ENCODE peak calls at places on chromosome 12, in four cellular contexts. Q is HepG2, H is astrocyte, W is fibroblast of lung. L is an unnamed sample.

GRCh38 chr12:46669720-46670119 is 156.1 kb downstream of the SLC38A4 start:
- DNase-seq in H (no peak), W (no peak), Q (no peak), L (no peak)

GRCh38 chr12:123532021-123532420 is 1.5 kb downstream of the RILPL1 start:
- DNase-seq in W (no peak), Q (no peak), H (peak; percentile 12), L (no peak)

GRCh38 chr12:42730286-42730685 is 140.7 kb upstream of the PRICKLE1 start:
- DNase-seq in Q (no peak), H (peak; percentile 50), W (no peak), L (no peak)

GRCh38 chr12:3097186-3097804 is 20.1 kb downstream of the TSPAN9 start:
- DNase-seq in Q (peak; percentile 69), W (peak; percentile 91), H (peak; percentile 47), L (no peak)

GRCh38 chr12:45587877-45588530 is 141.5 kb upstream of the ARID2 start:
- DNase-seq in W (no peak), H (no peak), Q (no peak), L (no peak)

GRCh38 chr12:79183946-79184345 is 319.4 kb downstream of the SYT1 start:
- DNase-seq in W (peak; percentile 53), Q (no peak), H (no peak), L (peak; percentile 80)

GRCh38 chr12:2300886-2301285 is 248.1 kb downstream of the CACNA1C start:
- DNase-seq in W (no peak), H (no peak), Q (no peak), L (no peak)

GRCh38 chr12:121579981-121580868 is 598 bp downstream of the KDM2B start:
- DNase-seq in Q (peak; percentile 34), H (no peak), W (peak; percentile 70), L (peak; percentile 85)

GRCh38 chr12:26121841-26122680 is 2.8 kb downstream of the BHLHE41 start:
- DNase-seq in H (no peak), Q (no peak), W (no peak), L (peak; percentile 29)

GRCh38 chr12:126537961-126538530 is 1472.8 kb downstream of the AACS start:
- DNase-seq in W (no peak), H (no peak), Q (no peak), L (no peak)

GRCh38 chr12:53300187-53300586 is 692 bp downstream of the MYG1 start:
- DNase-seq in Q (no peak), W (peak; percentile 32), H (peak; percentile 52), L (no peak)

GRCh38 chr12:88393017-88393767 is 187.1 kb downstream of the KITLG start:
- DNase-seq in H (peak; percentile 10), Q (peak; percentile 41), W (no peak), L (peak; percentile 58)

GRCh38 chr12:8953773-8954402 is 4.4 kb upstream of the M6PR start:
- DNase-seq in Q (no peak), W (no peak), H (no peak), L (no peak)

GRCh38 chr12:26471560-26471959 is 276.2 kb downstream of the SSPN start:
- DNase-seq in Q (no peak), W (peak; percentile 11), H (peak; percentile 63), L (no peak)

GRCh38 chr12:104505095-104505819 is 48.5 kb downstream of the CHST11 start:
- DNase-seq in Q (no peak), W (no peak), H (no peak), L (no peak)

GRCh38 chr12:25293596-25293995 is 42.9 kb upstream of the KRAS start:
- DNase-seq in Q (no peak), W (no peak), H (peak; percentile 12), L (no peak)

GRCh38 chr12:119432935-119433334 is 98.4 kb downstream of the CCDC60 start:
- DNase-seq in W (no peak), H (no peak), Q (peak; percentile 10), L (no peak)

GRCh38 chr12:16300222-16300621 is 22.7 kb upstream of the SLC15A5 start:
- DNase-seq in Q (no peak), W (no peak), H (peak; percentile 38), L (peak; percentile 3)

GRCh38 chr12:53343978-53344377 is 7.8 kb upstream of the SP7 start:
- DNase-seq in Q (no peak), H (no peak), W (no peak), L (no peak)

GRCh38 chr12:11542599-11542998 is 106.9 kb upstream of the ETV6 start:
- DNase-seq in H (no peak), W (no peak), Q (no peak), L (no peak)

GRCh38 chr12:105783983-105784947 is 354.5 kb downstream of the NUAK1 start:
- DNase-seq in Q (no peak), H (no peak), W (no peak), L (no peak)

GRCh38 chr12:30500532-30500931 is 195.1 kb downstream of the IPO8 start:
- DNase-seq in H (no peak), W (no peak), Q (no peak), L (no peak)

GRCh38 chr12:57479376-57480115 is at the start of gene ARHGAP9:
- DNase-seq in W (no peak), H (no peak), Q (no peak), L (no peak)

GRCh38 chr12:118102070-118102469 is 1.7 kb downstream of the VSIG10 start:
- DNase-seq in W (no peak), Q (peak; percentile 39), H (no peak), L (no peak)

GRCh38 chr12:82555699-82556098 is 131.0 kb upstream of the TMTC2 start:
- DNase-seq in Q (no peak), W (no peak), H (no peak), L (no peak)

GRCh38 chr12:32551058-32551457 is 128.0 kb upstream of the DNM1L start:
- DNase-seq in Q (no peak), W (no peak), H (no peak), L (no peak)

GRCh38 chr12:32546272-32546671 is 132.8 kb upstream of the DNM1L start:
- DNase-seq in H (no peak), W (no peak), Q (peak; percentile 45), L (no peak)

GRCh38 chr12:32549675-32550079 is 129.4 kb upstream of the DNM1L start:
- DNase-seq in Q (no peak), H (peak; percentile 73), W (peak; percentile 67), L (peak; percentile 47)

GRCh38 chr12:32545413-32545970 is 133.6 kb upstream of the DNM1L start:
- DNase-seq in H (no peak), Q (no peak), W (peak; percentile 17), L (peak; percentile 78)

DNA sequence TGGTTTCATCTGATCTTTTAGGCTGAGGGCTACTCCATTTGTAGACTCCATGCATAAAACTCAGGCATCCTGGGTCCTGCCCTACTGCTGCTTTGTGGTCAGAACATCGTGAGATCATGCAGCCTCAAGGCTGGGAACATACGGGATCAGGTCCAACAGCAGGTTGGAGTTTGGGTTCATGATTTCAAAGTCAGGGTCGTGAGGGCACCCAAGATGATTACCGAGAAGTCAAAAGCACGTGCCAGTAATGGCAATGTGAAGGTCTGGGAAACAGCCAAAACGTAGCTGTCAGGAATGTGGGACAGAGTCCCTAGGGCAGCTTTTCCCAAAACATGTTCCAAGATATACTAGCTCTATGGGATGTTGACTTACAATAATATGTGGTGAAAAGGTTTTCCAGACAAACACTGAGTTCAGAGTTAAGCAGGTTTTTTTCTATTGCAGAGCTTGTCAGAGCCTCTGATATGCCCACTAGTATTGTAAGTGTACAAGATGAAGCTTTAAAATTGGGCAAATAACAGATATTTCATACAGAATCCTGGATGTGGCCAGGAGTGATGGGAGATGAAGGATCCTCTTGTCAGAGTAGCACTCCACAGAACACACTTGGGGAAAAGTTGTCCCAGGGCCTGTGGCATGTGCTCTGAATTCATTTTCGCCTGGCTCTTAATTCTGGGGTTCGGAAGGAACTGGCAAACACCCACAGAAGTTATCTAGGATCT is 130.2 kb upstream of the DNM1L start:
- DNase-seq in W (peak; percentile 97), H (peak; percentile 93), Q (no peak), L (no peak)
- TF ChIP-seq EZH2 in W (no peak), H (no peak), Q (no peak), L (no peak)

DNA sequence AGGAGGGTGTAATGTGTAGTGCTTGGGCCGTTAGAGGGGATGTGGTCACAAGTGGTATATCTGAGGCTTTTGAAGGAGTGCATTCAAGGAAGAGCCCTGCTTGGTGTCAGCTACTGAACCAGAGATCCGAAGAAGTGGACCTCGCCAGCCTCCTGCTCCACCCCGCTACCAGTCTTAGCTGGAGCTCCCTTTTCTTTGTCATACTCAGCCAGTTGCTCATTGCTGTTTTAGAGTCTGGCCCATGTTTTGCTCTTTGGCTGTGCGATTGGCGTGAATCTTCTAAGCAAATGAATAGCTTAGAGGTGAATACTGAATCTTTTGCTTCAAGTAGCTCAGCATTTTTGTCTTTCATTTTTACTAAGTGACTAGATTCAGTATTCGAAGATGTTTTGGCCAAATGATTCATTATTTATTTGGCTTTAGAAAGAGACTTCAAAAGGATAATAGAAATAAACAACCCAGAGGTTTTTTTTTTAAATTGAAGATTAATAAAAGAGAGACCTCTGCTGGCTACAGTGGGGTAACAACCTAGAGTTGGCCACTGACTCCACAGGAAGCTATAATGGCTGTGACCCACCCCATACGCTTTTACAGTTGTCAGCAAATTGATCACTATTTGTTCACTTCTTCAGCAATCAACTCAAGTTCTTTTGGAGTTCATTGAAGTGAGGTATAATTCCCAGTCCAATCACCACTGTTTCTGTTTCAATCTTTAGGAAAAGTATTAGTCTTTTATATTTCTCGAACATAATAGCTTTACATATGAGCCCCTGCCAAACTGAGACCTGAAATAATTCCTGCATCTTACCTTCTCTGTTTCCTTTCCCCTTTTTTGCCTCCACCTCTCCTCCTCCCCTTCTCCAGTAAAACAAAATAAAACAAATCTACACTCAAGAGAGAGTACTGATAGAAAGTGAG is 19.9 kb downstream of the CDKN1B start:
- DNase-seq in Q (no peak), H (peak; percentile 86), W (peak; percentile 69), L (peak; percentile 59)
- TF ChIP-seq CTCF in Q (peak; percentile 42), H (peak; percentile 67), W (peak; percentile 55), L (peak; percentile 69)

GRCh38 chr12:133217219-133217618 is 18.5 kb downstream of the ANHX start:
- DNase-seq in W (no peak), H (no peak), Q (no peak), L (no peak)
- H3K9me3 ChIP-seq in W (no peaks in the 10 kb centered on the region), H (peaks cover 35% of the 10 kb centered on the region), Q (peaks cover 98% of the 10 kb centered on the region), L (peaks cover 38% of the 10 kb centered on the region)

GRCh38 chr12:40693503-40693863 is 1.2 kb downstream of the CNTN1 start:
- DNase-seq in Q (no peak), W (no peak), H (no peak), L (peak; percentile 55)

GRCh38 chr12:40688085-40688725 is 4.0 kb upstream of the CNTN1 start:
- DNase-seq in Q (no peak), H (no peak), W (no peak), L (no peak)

GRCh38 chr12:40692617-40693502 is 621 bp downstream of the CNTN1 start:
- DNase-seq in W (no peak), Q (no peak), H (no peak), L (peak; percentile 7)

GRCh38 chr12:40689576-40689975 is 2.7 kb upstream of the CNTN1 start:
- DNase-seq in H (no peak), W (no peak), Q (no peak), L (no peak)

DNA sequence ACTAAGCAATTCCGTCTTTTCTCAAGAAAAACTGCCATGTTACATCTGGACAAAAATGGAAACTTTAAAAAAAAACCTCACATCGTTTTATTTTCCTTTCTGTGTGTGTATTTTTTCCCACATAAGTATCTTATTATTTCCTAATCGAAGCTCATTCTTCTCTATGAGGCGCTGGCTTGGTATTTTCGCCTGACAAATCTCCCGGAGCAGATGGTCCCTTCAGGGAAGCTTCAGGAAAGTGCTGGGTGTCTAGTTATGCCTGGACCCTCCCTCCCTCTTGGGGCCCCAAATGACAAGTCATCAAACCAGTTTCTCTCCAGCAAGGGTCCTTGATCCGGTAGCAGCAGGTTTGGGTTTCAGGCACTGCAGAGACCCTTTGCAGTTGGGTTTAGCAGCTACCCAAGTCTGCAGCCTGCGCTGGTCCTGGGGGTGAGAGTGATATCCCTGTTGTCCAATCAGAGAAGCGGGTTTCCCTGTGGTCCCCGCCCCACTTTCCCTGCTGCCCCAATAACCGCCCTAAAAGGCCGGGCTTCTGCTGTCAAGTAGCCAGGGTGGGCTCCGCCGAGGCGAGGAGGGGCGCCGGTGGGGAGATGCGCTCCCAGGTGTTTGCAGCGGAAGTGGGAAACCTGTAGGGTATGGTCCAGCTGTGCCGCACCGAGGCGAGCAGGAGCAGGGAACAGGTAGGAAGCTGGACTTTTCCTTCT is at the start of gene CNTN1:
- DNase-seq in W (peak; percentile 62), H (peak; percentile 6), Q (no peak), L (peak; percentile 83)
- TF ChIP-seq EZH2 in W (no peak), H (no peak), Q (no peak), L (no peak)

L was measured in A673.